ENCODE peak calls at places on chromosomes 2 and 18, in six cellular contexts. E is tibial artery, G is IMR-90, C is right lobe of liver, Y is tibial nerve, F is Peyer's patch. S is an unnamed sample.

GRCh38 chr18:67652296-67652695 is 135.8 kb upstream of the DSEL start:
- DNase-seq in E (no peak), G (no peak), C (no peak), Y (no peak), F (no peak), S (no peak)

GRCh38 chr18:48878471-48878870 is 72.3 kb downstream of the SMAD7 start:
- DNase-seq in E (no peak), G (no peak), C (no peak), Y (no peak), F (no peak), S (no peak)

GRCh38 chr18:54616220-54616848 is 25.3 kb downstream of the DYNAP start:
- DNase-seq in E (no peak), G (no peak), C (no peak), Y (no peak), F (no peak), S (no peak)

GRCh38 chr2:9231291-9232165 is 24.9 kb downstream of the ASAP2 start:
- DNase-seq in E (no peak), G (no peak), C (no peak), Y (no peak), F (no peak), S (no peak)

GRCh38 chr2:61512768-61513398 is 25.3 kb downstream of the XPO1 start:
- DNase-seq in E (no peak), G (no peak), C (no peak), Y (no peak), F (no peak), S (no peak)

GRCh38 chr2:44291281-44292248 is 16.3 kb downstream of the SLC3A1 start:
- DNase-seq in E (peak), G (peak), C (peak), Y (no peak), F (no peak), S (no peak)

GRCh38 chr2:183490930-183491329 is 366.7 kb downstream of the NUP35 start:
- DNase-seq in E (no peak), G (no peak), C (no peak), Y (no peak), F (no peak), S (no peak)

GRCh38 chr18:76589866-76590265 is 94.8 kb upstream of the ZNF516 start:
- DNase-seq in E (no peak), G (no peak), C (no peak), Y (no peak), F (no peak), S (no peak)

GRCh38 chr2:217863874-217864273 is 138.9 kb downstream of the TNS1 start:
- DNase-seq in E (no peak), G (no peak), C (no peak), Y (no peak), F (no peak), S (no peak)

GRCh38 chr18:43665239-43665788 is 388.0 kb upstream of the SYT4 start:
- DNase-seq in E (no peak), G (peak), C (no peak), Y (no peak), F (no peak), S (no peak)

GRCh38 chr2:177296047-177296446 is 31.5 kb upstream of the NFE2L2 start:
- DNase-seq in E (no peak), G (peak), C (no peak), Y (no peak), F (no peak), S (no peak)

GRCh38 chr2:173652731-173653426 is 298.2 kb downstream of the CDCA7 start:
- DNase-seq in E (no peak), G (peak), C (no peak), Y (no peak), F (no peak), S (peak)

GRCh38 chr2:17084882-17085281 is 419.2 kb upstream of the CYRIA start:
- DNase-seq in E (no peak), G (no peak), C (no peak), Y (no peak), F (no peak), S (no peak)

GRCh38 chr2:80322337-80322920 is 17.9 kb upstream of the LRRTM1 start:
- DNase-seq in E (no peak), G (no peak), C (no peak), Y (no peak), F (no peak), S (no peak)

GRCh38 chr2:24050041-24050655 is 607 bp downstream of the FKBP1B start:
- DNase-seq in E (peak), G (no peak), C (peak), Y (no peak), F (no peak), S (no peak)

GRCh38 chr2:162989507-162989906 is 150.9 kb upstream of the KCNH7 start:
- DNase-seq in E (no peak), G (no peak), C (no peak), Y (no peak), F (no peak), S (no peak)

GRCh38 chr2:112767693-112768380 is 3.4 kb upstream of the CKAP2L start:
- DNase-seq in E (no peak), G (no peak), C (no peak), Y (no peak), F (no peak), S (no peak)

GRCh38 chr2:136527560-136527959 is 237.8 kb upstream of the THSD7B start:
- DNase-seq in E (no peak), G (no peak), C (no peak), Y (no peak), F (no peak), S (no peak)

GRCh38 chr18:54165450-54165849 is 59.0 kb downstream of the MBD2 start:
- DNase-seq in E (no peak), G (no peak), C (no peak), Y (no peak), F (no peak), S (no peak)

GRCh38 chr2:30768708-30769580 is 38.3 kb downstream of the CAPN13 start:
- DNase-seq in E (no peak), G (no peak), C (no peak), Y (no peak), F (no peak), S (no peak)

GRCh38 chr2:59761966-59762365 is 791.5 kb downstream of the BCL11A start:
- DNase-seq in E (no peak), G (no peak), C (no peak), Y (no peak), F (no peak), S (no peak)

GRCh38 chr18:23824704-23825103 is 135.5 kb downstream of the LAMA3 start:
- DNase-seq in E (no peak), G (peak), C (no peak), Y (no peak), F (no peak), S (no peak)

GRCh38 chr2:176395273-176395854 is 126.1 kb downstream of the MTX2 start:
- DNase-seq in E (no peak), G (peak), C (no peak), Y (no peak), F (no peak), S (no peak)

GRCh38 chr2:42492691-42493467 is 903 bp downstream of the KCNG3 start:
- DNase-seq in E (no peak), G (no peak), C (no peak), Y (no peak), F (no peak), S (peak)

GRCh38 chr18:38456253-38456652 is 890.7 kb upstream of the CELF4 start:
- DNase-seq in E (no peak), G (no peak), C (no peak), Y (no peak), F (no peak), S (no peak)

GRCh38 chr18:70373062-70373519 is 84.2 kb downstream of the SOCS6 start:
- DNase-seq in E (no peak), G (peak), C (no peak), Y (no peak), F (no peak), S (no peak)

GRCh38 chr2:70094978-70095832 is 7.9 kb downstream of the PCBP1 start:
- DNase-seq in E (peak), G (peak), C (peak), Y (peak), F (peak), S (no peak)

GRCh38 chr2:36499128-36499820 is 98.7 kb downstream of the FEZ2 start:
- DNase-seq in E (no peak), G (no peak), C (no peak), Y (no peak), F (no peak), S (no peak)

GRCh38 chr18:32550958-32551357 is 80.3 kb upstream of the GAREM1 start:
- DNase-seq in E (no peak), G (no peak), C (no peak), Y (no peak), F (no peak), S (no peak)

DNA sequence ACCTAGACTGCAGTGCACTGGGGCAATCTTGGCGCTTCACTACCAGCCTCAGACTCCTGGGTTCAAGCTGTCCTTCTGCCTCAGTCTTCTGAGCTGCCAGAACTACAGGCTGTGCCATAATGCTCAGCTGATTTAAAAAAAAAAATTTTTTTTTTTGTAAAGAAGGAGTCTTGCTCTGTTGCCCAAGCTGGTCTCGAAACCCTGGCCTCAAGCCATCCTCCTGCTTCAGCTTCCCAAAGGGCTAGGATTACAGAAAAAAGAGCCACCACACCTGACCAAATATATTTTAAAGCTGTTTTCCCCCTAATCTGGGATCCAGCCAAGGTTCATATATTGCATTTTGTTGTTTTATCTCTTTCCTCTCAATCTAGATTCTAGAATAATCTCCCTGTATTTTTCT is 82.2 kb downstream of the RAB31 start:
- DNase-seq in E (no peak), G (no peak), C (no peak), Y (no peak), F (no peak), S (no peak)
- H3K27ac ChIP-seq in E (peak), G (no peak), C (no peak), Y (no peak), F (no peak), S (no peak)

DNA sequence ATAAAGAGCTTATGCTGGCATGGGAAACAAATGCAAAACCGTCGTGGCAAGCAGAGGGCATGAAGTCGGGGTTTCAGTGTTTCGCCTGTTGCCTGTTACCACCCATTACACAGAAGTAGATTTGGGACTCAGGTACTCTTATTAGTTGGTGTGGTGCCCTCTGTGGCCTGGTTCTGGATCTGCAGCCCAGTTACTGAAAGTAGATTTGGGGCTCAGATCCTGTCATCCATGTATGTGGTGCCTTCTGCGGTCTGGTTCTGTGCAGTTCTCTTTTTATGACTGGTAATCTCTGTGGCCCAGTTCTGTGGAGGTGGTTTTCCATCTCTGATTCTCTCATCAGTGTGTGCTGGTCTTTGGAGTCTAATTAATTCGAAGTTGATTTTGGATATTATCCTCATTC is 45.2 kb downstream of the ADNP2 start:
- DNase-seq in E (no peak), G (peak), C (no peak), Y (no peak), F (peak), S (no peak)
- TF ChIP-seq CTCF in E (peak), G (peak), C (peak), Y (no peak), F (peak), S (peak)

GRCh38 chr2:204274487-204274886 is 270.8 kb upstream of the PARD3B start:
- DNase-seq in E (no peak), G (no peak), C (no peak), Y (no peak), F (no peak), S (no peak)
- H3K27ac ChIP-seq in E (no peak), G (no peak), C (no peak), Y (no peak), F (no peak), S (no peak)

DNA sequence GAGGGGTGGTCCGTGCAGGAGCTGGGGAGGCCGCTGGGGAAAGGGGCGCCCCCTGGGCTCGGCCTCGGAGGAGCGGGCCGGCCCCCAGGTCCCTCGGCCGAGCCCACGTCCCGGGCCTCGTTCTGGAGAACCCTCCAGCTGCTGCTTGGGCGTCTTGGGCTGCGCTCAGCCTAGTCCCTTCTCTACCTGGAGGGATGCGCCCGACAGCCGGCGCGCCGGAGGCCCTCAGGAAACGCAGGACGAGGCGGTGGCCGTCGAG is 293 bp upstream of the D2HGDH start:
- DNase-seq in E (no peak), G (no peak), C (no peak), Y (no peak), F (no peak), S (no peak)
- TF ChIP-seq CTCF in E (no peak), G (no peak), C (no peak), Y (no peak), F (no peak), S (no peak)

S was measured in RWPE2.